ENCODE peak calls at places on chromosomes 3 and 15, in five cellular contexts. R, X, B, E and A are unnamed samples.

GRCh38 chr3:24683511-24684384 is 189.1 kb upstream of the THRB start:
- DNase-seq in R (peak), B (peak), X (peak), E (no peak), A (no peak)

GRCh38 chr3:11136871-11137626 is 17.2 kb upstream of the HRH1 start:
- DNase-seq in B (no peak), R (peak), X (no peak), E (no peak), A (peak)

GRCh38 chr3:186825294-186825821 is 17.2 kb upstream of the ADIPOQ start:
- DNase-seq in E (no peak), B (no peak), X (no peak), R (peak), A (no peak)

GRCh38 chr3:125379483-125379882 is 4.4 kb upstream of the ZNF148 start:
- DNase-seq in R (no peak), B (no peak), E (no peak), X (no peak), A (no peak)

GRCh38 chr3:123521179-123521969 is 63.5 kb downstream of the HACD2 start:
- DNase-seq in X (peak), B (no peak), E (no peak), R (peak), A (no peak)

GRCh38 chr15:83288381-83288801 is 3.9 kb upstream of the BNC1 start:
- DNase-seq in B (no peak), R (no peak), X (no peak), E (no peak), A (no peak)

GRCh38 chr3:29426302-29427226 is 145.7 kb downstream of the RBMS3 start:
- DNase-seq in B (peak), R (no peak), X (peak), E (no peak), A (no peak)

GRCh38 chr3:37072892-37073291 is 79.6 kb downstream of the MLH1 start:
- DNase-seq in E (no peak), X (peak), B (no peak), R (peak), A (no peak)

GRCh38 chr3:12149029-12149428 is 9.7 kb downstream of the TIMP4 start:
- DNase-seq in B (no peak), E (no peak), X (no peak), R (peak), A (no peak)

GRCh38 chr3:169865176-169865800 is 4.4 kb downstream of the LRRC31 start:
- DNase-seq in B (no peak), R (no peak), X (no peak), E (no peak), A (no peak)

GRCh38 chr3:62882676-62883228 is 7.5 kb upstream of the CADPS start:
- DNase-seq in R (no peak), E (no peak), X (no peak), B (no peak), A (no peak)

GRCh38 chr3:149732234-149732633 is 20.1 kb downstream of the COMMD2 start:
- DNase-seq in B (no peak), X (no peak), E (no peak), R (no peak), A (no peak)

GRCh38 chr3:194617827-194618226 is 15.4 kb downstream of the TMEM44 start:
- DNase-seq in R (no peak), B (no peak), E (no peak), X (peak), A (no peak)

GRCh38 chr15:31801152-31801551 is 229.2 kb upstream of the CHRNA7 start:
- DNase-seq in B (no peak), R (no peak), X (peak), E (no peak), A (peak)

GRCh38 chr3:36969540-36970432 is 23.1 kb downstream of the EPM2AIP1 start:
- DNase-seq in R (no peak), B (no peak), E (peak), X (peak), A (no peak)

GRCh38 chr3:65406470-65406869 is 632.2 kb downstream of the MAGI1 start:
- DNase-seq in X (no peak), B (no peak), R (no peak), E (no peak), A (no peak)

GRCh38 chr3:78969483-78969882 is 798.3 kb downstream of the ROBO1 start:
- DNase-seq in R (no peak), X (no peak), E (no peak), B (no peak), A (no peak)